ENCODE peak calls at places on chromosomes 7 and 10, in six cellular contexts. I, N, U, W, X and O are unnamed samples.

GRCh38 chr10:77892021-77892739 is 34.4 kb downstream of the DLG5 start:
- DNase-seq in I (no peak), N (no peak), U (no peak), W (no peak), X (no peak), O (no peak)

GRCh38 chr10:71623098-71623985 is 96.2 kb downstream of the C10orf105 start:
- DNase-seq in I (no peak), N (peak), U (no peak), W (no peak), X (peak), O (no peak)

GRCh38 chr7:31883761-31884164 is 186.4 kb downstream of the PDE1C start:
- DNase-seq in I (no peak), N (no peak), U (no peak), W (no peak), X (peak), O (no peak)

GRCh38 chr10:20768849-20769248 is 128.3 kb downstream of the NEBL start:
- DNase-seq in I (no peak), N (no peak), U (no peak), W (no peak), X (no peak), O (no peak)

GRCh38 chr10:11109590-11109989 is 91.9 kb downstream of the CELF2 start:
- DNase-seq in I (no peak), N (no peak), U (no peak), W (no peak), X (no peak), O (no peak)

GRCh38 chr7:154743211-154743610 is 259.7 kb downstream of the PAXIP1 start:
- DNase-seq in I (no peak), N (no peak), U (no peak), W (no peak), X (no peak), O (no peak)

GRCh38 chr10:37975407-37975991 is 948 bp downstream of the ZNF25 start:
- DNase-seq in I (no peak), N (peak), U (no peak), W (no peak), X (no peak), O (no peak)

GRCh38 chr10:14593806-14594205 is 180.9 kb downstream of the FAM107B start:
- DNase-seq in I (no peak), N (no peak), U (no peak), W (no peak), X (no peak), O (no peak)

GRCh38 chr7:100674441-100675407 is 1.2 kb downstream of the GNB2 start:
- DNase-seq in I (peak), N (peak), U (peak), W (no peak), X (no peak), O (no peak)

GRCh38 chr7:17671956-17672355 is 268.3 kb downstream of the SNX13 start:
- DNase-seq in I (no peak), N (no peak), U (no peak), W (no peak), X (no peak), O (no peak)

GRCh38 chr10:73997806-73998622 is at the start of gene VCL:
- DNase-seq in I (peak), N (peak), U (peak), W (peak), X (peak), O (peak)

GRCh38 chr10:99784025-99784730 is 1.7 kb downstream of the ABCC2 start:
- DNase-seq in I (no peak), N (no peak), U (no peak), W (no peak), X (no peak), O (no peak)

GRCh38 chr10:101775273-101776131 is at the start of gene FGF8:
- DNase-seq in I (no peak), N (no peak), U (no peak), W (no peak), X (no peak), O (no peak)

GRCh38 chr7:82435769-82436168 is 7.8 kb downstream of the CACNA2D1 start:
- DNase-seq in I (no peak), N (no peak), U (no peak), W (no peak), X (no peak), O (no peak)

GRCh38 chr10:51000976-51001375 is 73.3 kb upstream of the PRKG1 start:
- DNase-seq in I (no peak), N (no peak), U (no peak), W (no peak), X (no peak), O (no peak)

GRCh38 chr7:19920705-19921104 is 147.3 kb upstream of the TMEM196 start:
- DNase-seq in I (no peak), N (no peak), U (no peak), W (no peak), X (no peak), O (no peak)

GRCh38 chr7:28840515-28841125 is 117.5 kb downstream of the TRIL start:
- DNase-seq in I (no peak), N (no peak), U (no peak), W (no peak), X (no peak), O (no peak)

GRCh38 chr10:84537447-84537931 is 209.1 kb downstream of the CCSER2 start:
- DNase-seq in I (peak), N (peak), U (peak), W (no peak), X (peak), O (peak)

GRCh38 chr10:30531751-30532530 is 97.6 kb downstream of the LYZL2 start:
- DNase-seq in I (no peak), N (peak), U (no peak), W (no peak), X (no peak), O (no peak)

GRCh38 chr7:38846280-38846679 is 62.7 kb downstream of the VPS41 start:
- DNase-seq in I (no peak), N (no peak), U (no peak), W (no peak), X (no peak), O (no peak)

GRCh38 chr10:125121003-125121402 is 39.4 kb downstream of the CTBP2 start:
- DNase-seq in I (no peak), N (no peak), U (no peak), W (no peak), X (no peak), O (no peak)

GRCh38 chr7:127477285-127478039 is 85.0 kb upstream of the ZNF800 start:
- DNase-seq in I (no peak), N (no peak), U (no peak), W (no peak), X (no peak), O (no peak)

GRCh38 chr10:16777473-16778370 is 39.5 kb downstream of the RSU1 start:
- DNase-seq in I (no peak), N (peak), U (no peak), W (no peak), X (no peak), O (no peak)

GRCh38 chr7:30997316-30997715 is 33.6 kb downstream of the GHRHR start:
- DNase-seq in I (no peak), N (no peak), U (no peak), W (no peak), X (no peak), O (no peak)

GRCh38 chr10:48932831-48933670 is 6.6 kb downstream of the LRRC18 start:
- DNase-seq in I (no peak), N (no peak), U (no peak), W (no peak), X (no peak), O (no peak)

GRCh38 chr10:96130326-96130758 is 245 bp downstream of the ZNF518A start:
- DNase-seq in I (peak), N (peak), U (peak), W (peak), X (peak), O (no peak)

GRCh38 chr10:119209050-119209735 is 1.8 kb downstream of the GRK5 start:
- DNase-seq in I (peak), N (peak), U (peak), W (peak), X (peak), O (peak)

GRCh38 chr10:128268015-128268722 is 141.9 kb upstream of the MKI67 start:
- DNase-seq in I (no peak), N (peak), U (no peak), W (no peak), X (peak), O (no peak)

GRCh38 chr10:83685458-83685857 is 453.9 kb upstream of the GHITM start:
- DNase-seq in I (no peak), N (no peak), U (no peak), W (no peak), X (no peak), O (no peak)

GRCh38 chr7:122676466-122676865 is 22.5 kb downstream of the RNF133 start:
- DNase-seq in I (no peak), N (no peak), U (no peak), W (no peak), X (no peak), O (no peak)

GRCh38 chr7:155517969-155518368 is 28.4 kb downstream of the CNPY1 start:
- DNase-seq in I (no peak), N (no peak), U (no peak), W (no peak), X (no peak), O (no peak)

GRCh38 chr10:13056461-13057077 is 43.4 kb upstream of the OPTN start:
- DNase-seq in I (no peak), N (no peak), U (no peak), W (no peak), X (no peak), O (no peak)